ENCODE peak calls at places on chromosome 1, in four cellular contexts. D is activated CD8-positive, alpha-beta memory T cell treated with anti-CD3 and anti-CD28 coated beads for 24 hours; L is HL-60; P is LoVo. H is an unnamed sample.

GRCh38 chr1:8023995-8024313 is 2.2 kb downstream of the ERRFI1 start:
- DNase-seq in D (no peak), L (no peak), P (no peak), H (no peak)

GRCh38 chr1:21318057-21318713 is 27.9 kb upstream of the ECE1 start:
- DNase-seq in D (no peak), L (no peak), P (no peak), H (no peak)

GRCh38 chr1:210597555-210598134 is 268.9 kb downstream of the HHAT start:
- DNase-seq in D (no peak), L (peak; percentile 45), P (no peak), H (no peak)

GRCh38 chr1:111729271-111729921 is 9.8 kb downstream of the INKA2 start:
- DNase-seq in D (peak; percentile 50), L (no peak), P (no peak), H (no peak)

GRCh38 chr1:3785458-3786157 is 10.7 kb downstream of the LRRC47 start:
- DNase-seq in D (no peak), L (no peak), P (no peak), H (no peak)

GRCh38 chr1:210407207-210407886 is 78.6 kb downstream of the HHAT start:
- DNase-seq in D (peak; percentile 94), L (peak; percentile 1), P (peak; percentile 61), H (peak; percentile 49)

GRCh38 chr1:210698661-210699060 is 370.0 kb downstream of the HHAT start:
- DNase-seq in D (no peak), L (no peak), P (no peak), H (no peak)

GRCh38 chr1:41955461-41956159 is 36.9 kb upstream of the HIVEP3 start:
- DNase-seq in D (no peak), L (no peak), P (peak; percentile 46), H (no peak)

GRCh38 chr1:53540604-53541262 is 81.5 kb downstream of the DMRTB1 start:
- DNase-seq in D (no peak), L (no peak), P (no peak), H (no peak)

GRCh38 chr1:67134692-67135091 is at the start of gene C1orf141:
- DNase-seq in D (no peak), L (no peak), P (no peak), H (no peak)

GRCh38 chr1:5502310-5503194 is 489.7 kb downstream of the NPHP4 start:
- DNase-seq in D (no peak), L (no peak), P (no peak), H (no peak)

GRCh38 chr1:39269791-39270342 is 65.4 kb downstream of the MACF1 start:
- DNase-seq in D (no peak), L (no peak), P (no peak), H (no peak)

GRCh38 chr1:93346472-93346991 is 825 bp downstream of the DR1 start:
- DNase-seq in D (no peak), L (no peak), P (peak; percentile 18), H (peak; percentile 34)

GRCh38 chr1:100626397-100626796 is 88.5 kb downstream of the GPR88 start:
- DNase-seq in D (no peak), L (no peak), P (no peak), H (no peak)

GRCh38 chr1:212291505-212292134 is 6.4 kb downstream of the PPP2R5A start:
- DNase-seq in D (no peak), L (no peak), P (peak; percentile 47), H (no peak)

GRCh38 chr1:209879539-209879938 is 51.8 kb downstream of the UTP25 start:
- DNase-seq in D (no peak), L (no peak), P (no peak), H (no peak)

GRCh38 chr1:151006331-151007052 is at the start of gene MINDY1:
- DNase-seq in D (no peak), L (peak; percentile 60), P (peak; percentile 78), H (no peak)